ENCODE peak calls at places on chromosomes 6 and 20, in six cellular contexts. U is AG10803; M is ACHN; Z is NAMALWA; B is stimulated activated naive CD8-positive, alpha-beta T cell treated with anti-CD3 and anti-CD28 coated beads, Interleukin-15, amount 100 ng/mL, for 72 hours; K is progenitor cell of endocrine pancreas. R is an unnamed sample.

GRCh38 chr6:17179246-17180073 is 77.6 kb downstream of the STMND1 start:
- DNase-seq in U (peak; percentile 38), M (no peak), Z (no peak), K (no peak), B (no peak), R (no peak)

GRCh38 chr6:1118287-1118647 is 193.6 kb upstream of the FOXQ1 start:
- DNase-seq in K (no peak), U (no peak), Z (no peak), M (no peak), B (no peak), R (no peak)

GRCh38 chr6:35142578-35142977 is 1.4 kb upstream of the TCP11 start:
- DNase-seq in U (peak; percentile 52), M (no peak), B (no peak), K (no peak), Z (no peak), R (peak; percentile 60)

GRCh38 chr6:93294879-93295278 is 124.5 kb downstream of the EPHA7 start:
- DNase-seq in U (no peak), K (no peak), Z (no peak), M (no peak), B (no peak), R (no peak)

GRCh38 chr6:137869781-137870180 is 2.7 kb downstream of the TNFAIP3 start:
- DNase-seq in B (no peak), Z (peak; percentile 9), K (no peak), U (no peak), M (no peak), R (no peak)

GRCh38 chr6:132228894-132229293 is 172.4 kb downstream of the MOXD1 start:
- DNase-seq in K (no peak), B (no peak), U (no peak), Z (no peak), M (no peak), R (no peak)

GRCh38 chr20:45427236-45428149 is 11.6 kb downstream of the PIGT start:
- DNase-seq in Z (no peak), K (no peak), U (no peak), B (no peak), M (no peak), R (no peak)

GRCh38 chr6:157670466-157671186 is 152.4 kb upstream of the SNX9 start:
- DNase-seq in K (no peak), M (no peak), Z (no peak), B (no peak), U (peak; percentile 21), R (peak; percentile 73)

GRCh38 chr6:114419175-114419574 is 76.4 kb upstream of the HS3ST5 start:
- DNase-seq in Z (no peak), B (no peak), K (no peak), M (no peak), U (no peak), R (no peak)

GRCh38 chr6:156662025-156662445 is 115.1 kb upstream of the ARID1B start:
- DNase-seq in B (peak; percentile 36), Z (no peak), K (peak; percentile 69), U (peak; percentile 99), M (no peak), R (peak; percentile 50)

GRCh38 chr20:45345104-45345936 is 2.9 kb downstream of the SDC4 start:
- DNase-seq in K (no peak), M (no peak), Z (no peak), U (no peak), B (no peak), R (no peak)

GRCh38 chr20:64102647-64103354 is 4.6 kb downstream of the NPBWR2 start:
- DNase-seq in U (no peak), K (no peak), B (no peak), Z (peak; percentile 64), M (no peak), R (no peak)

GRCh38 chr20:3172933-3173581 is at the start of gene LZTS3:
- DNase-seq in B (peak; percentile 83), K (peak; percentile 76), U (peak; percentile 42), M (peak; percentile 73), Z (peak; percentile 91), R (peak; percentile 33)

GRCh38 chr6:14861491-14861943 is 384.4 kb upstream of the JARID2 start:
- DNase-seq in K (no peak), B (peak; percentile 30), U (no peak), Z (no peak), M (no peak), R (peak; percentile 11)

GRCh38 chr20:2515203-2515602 is 6.5 kb upstream of the ZNF343 start:
- DNase-seq in U (peak; percentile 36), B (no peak), K (no peak), M (no peak), Z (no peak), R (no peak)

R was measured in Kasumi-1.